ENCODE peak calls at places on chromosome 7, in five cellular contexts. W is IMR-90, Q is adrenal gland, R is AG04450, A is HepG2. D is an unnamed sample.

GRCh38 chr7:47576909-47577255 is 5.0 kb downstream of the TNS3 start:
- DNase-seq in A (no peak), Q (no peak), R (no peak), W (no peak), D (no peak)

GRCh38 chr7:74029991-74030415 is 2.0 kb downstream of the ELN start:
- DNase-seq in Q (no peak), R (no peak), A (no peak), W (no peak), D (no peak)

GRCh38 chr7:80047856-80048459 is 86.7 kb upstream of the GNAI1 start:
- DNase-seq in Q (no peak), A (no peak), R (no peak), W (peak; percentile 34), D (peak; percentile 14)

GRCh38 chr7:33155811-33156210 is 26.4 kb downstream of the BBS9 start:
- DNase-seq in W (peak; percentile 84), A (no peak), R (no peak), Q (no peak), D (no peak)

GRCh38 chr7:2271273-2272026 is 29.4 kb downstream of the NUDT1 start:
- DNase-seq in W (no peak), R (no peak), Q (no peak), A (no peak), D (no peak)

GRCh38 chr7:94540428-94540827 is 30.8 kb downstream of the CASD1 start:
- DNase-seq in R (no peak), W (peak; percentile 50), A (no peak), Q (no peak), D (no peak)

GRCh38 chr7:5424689-5425506 is 1.3 kb upstream of the TNRC18 start:
- DNase-seq in Q (peak; percentile 53), W (peak; percentile 33), A (peak; percentile 70), R (no peak), D (no peak)

GRCh38 chr7:93430917-93431588 is 143.5 kb downstream of the CALCR start:
- DNase-seq in A (no peak), Q (no peak), W (no peak), R (no peak), D (no peak)

GRCh38 chr7:107213193-107213788 is 44.5 kb downstream of the HBP1 start:
- DNase-seq in Q (no peak), W (no peak), A (no peak), R (no peak), D (no peak)

GRCh38 chr7:112791465-112792168 is 1.4 kb upstream of the TMEM168 start:
- DNase-seq in R (no peak), W (no peak), Q (no peak), A (peak; percentile 77), D (no peak)

GRCh38 chr7:28142650-28143049 is 37.9 kb downstream of the JAZF1 start:
- DNase-seq in A (no peak), W (no peak), R (no peak), Q (no peak), D (no peak)

GRCh38 chr7:122136639-122137253 is 7.3 kb downstream of the AASS start:
- DNase-seq in A (no peak), Q (no peak), R (no peak), W (peak; percentile 18), D (no peak)

GRCh38 chr7:134927076-134927475 is 59.2 kb upstream of the AGBL3 start:
- DNase-seq in Q (no peak), A (no peak), W (no peak), R (no peak), D (no peak)

GRCh38 chr7:134927723-134928122 is 58.6 kb upstream of the AGBL3 start:
- DNase-seq in A (no peak), Q (no peak), R (no peak), W (no peak), D (no peak)

GRCh38 chr7:134922730-134923704 is 63.3 kb upstream of the AGBL3 start:
- DNase-seq in R (no peak), W (no peak), Q (no peak), A (no peak), D (no peak)

GRCh38 chr7:134926396-134926795 is 59.9 kb upstream of the AGBL3 start:
- DNase-seq in A (no peak), W (peak; percentile 26), Q (no peak), R (no peak), D (no peak)

DNA sequence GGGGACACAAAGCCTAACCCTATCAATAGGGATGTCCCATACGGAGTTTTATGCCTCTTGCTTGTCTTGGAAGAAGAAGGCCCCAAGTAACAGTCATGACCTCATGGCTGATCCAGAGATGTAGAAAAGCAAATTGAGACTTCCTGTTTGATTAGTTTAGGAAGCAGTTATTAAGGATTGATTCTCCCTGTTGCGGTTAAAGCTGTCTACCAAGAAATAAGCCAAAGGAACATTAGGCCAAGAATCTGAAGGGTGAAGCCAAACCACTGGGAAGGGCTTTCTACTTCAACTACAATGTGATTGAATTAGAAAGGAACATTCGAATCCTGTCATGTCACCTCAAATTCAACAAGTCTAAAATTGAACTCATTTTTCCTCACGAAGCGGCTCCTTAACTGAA is 60.5 kb upstream of the AGBL3 start:
- DNase-seq in R (no peak), W (no peak), A (no peak), Q (no peak), D (no peak)
- H3K27ac ChIP-seq in R (no peak overlapping the region), W (no peak overlapping the region), A (no peak overlapping the region), Q (peak overlapping the region; percentile 18), D (no peak overlapping the region)

GRCh38 chr7:36127075-36127740 is 25.8 kb upstream of the EEPD1 start:
- DNase-seq in W (peak; percentile 47), Q (no peak), A (no peak), R (no peak), D (no peak)
- TF ChIP-seq CTCF in W (peak; percentile 47), Q (no peak), A (no peak), R (peak; percentile 60), D (no peak)

GRCh38 chr7:100153713-100154519 is 4.6 kb downstream of the TRAPPC14 start:
- DNase-seq in R (no peak), A (no peak), Q (no peak), W (no peak), D (no peak)

GRCh38 chr7:100157069-100157333 is 1.5 kb downstream of the TRAPPC14 start:
- DNase-seq in W (no peak), A (no peak), R (no peak), Q (no peak), D (no peak)

GRCh38 chr7:100156331-100157068 is 2.0 kb downstream of the TRAPPC14 start:
- DNase-seq in A (no peak), R (no peak), W (no peak), Q (no peak), D (no peak)

GRCh38 chr7:100154651-100155491 is 3.7 kb downstream of the TRAPPC14 start:
- DNase-seq in Q (no peak), A (no peak), W (no peak), R (no peak), D (no peak)

DNA sequence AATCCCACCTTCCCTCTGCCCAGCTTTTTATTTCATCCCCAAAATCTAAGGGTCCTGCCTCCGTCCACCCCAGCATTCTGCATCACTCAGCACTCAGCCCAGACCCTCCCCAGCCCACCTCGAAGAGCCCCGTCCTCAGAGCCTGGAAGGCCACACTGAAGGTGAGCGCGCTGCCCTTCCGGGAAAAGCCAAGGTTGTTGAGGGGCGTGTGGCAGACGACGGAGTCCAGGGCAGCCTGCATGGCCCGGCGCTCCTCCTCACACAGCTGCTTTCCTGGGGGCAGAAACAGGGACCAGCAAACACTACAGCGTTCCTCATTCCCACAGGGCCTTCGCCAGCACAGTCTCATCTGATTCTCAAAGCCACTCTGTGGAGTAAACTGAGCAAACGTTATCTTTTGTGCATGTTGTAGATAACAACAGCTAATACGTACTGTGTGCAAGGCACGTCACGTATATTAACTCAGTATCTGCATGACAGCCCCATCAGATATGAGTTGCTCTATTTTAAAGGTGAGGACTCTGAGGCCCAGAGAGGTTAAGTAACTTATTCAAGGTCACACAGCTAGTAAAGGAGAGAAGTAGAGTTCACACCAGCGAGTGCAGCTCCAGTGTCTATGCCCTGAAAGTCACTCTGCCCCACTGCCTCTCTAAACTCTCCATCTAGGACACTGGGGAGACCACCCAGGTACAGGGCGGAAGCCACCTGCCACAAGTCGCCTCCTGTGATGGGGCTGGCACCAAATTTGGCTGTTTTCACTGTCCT is 2.8 kb downstream of the TRAPPC14 start:
- DNase-seq in Q (no peak), A (no peak), R (no peak), W (no peak), D (no peak)
- H3K27ac ChIP-seq in Q (no peak overlapping the region), A (no peak overlapping the region), R (no peak overlapping the region), W (no peak overlapping the region), D (peak overlapping the region; percentile 93)

GRCh38 chr7:144454256-144455039 is 51.0 kb upstream of the NOBOX start:
- DNase-seq in R (no peak), W (no peak), A (no peak), Q (no peak), D (no peak)
- TF ChIP-seq CTCF in R (no peak), W (no peak), A (no peak), Q (no peak), D (peak; percentile 39)

D was measured in RWPE1.